ENCODE peak calls at places on chromosomes 11 and 22, in ten cellular contexts. W, D, Y, I, S, Q, P, F, M and A are unnamed samples.

GRCh38 chr22:20159088-20159487 is 8.2 kb upstream of the CCDC188 start:
- DNase-seq in W (no peak), D (peak), Y (no peak), I (no peak), S (no peak), Q (no peak), P (no peak), F (no peak), M (no peak), A (no peak)

GRCh38 chr11:45061641-45062040 is 84.8 kb upstream of the PRDM11 start:
- DNase-seq in W (no peak), D (no peak), Y (no peak), I (no peak), S (no peak), Q (no peak), P (no peak), F (no peak), M (no peak), A (no peak)

GRCh38 chr11:2268911-2269600 is 1.3 kb downstream of the ASCL2 start:
- DNase-seq in W (peak), D (peak), Y (peak), I (peak), S (peak), Q (peak), P (peak), F (peak), M (peak), A (peak)

GRCh38 chr22:36577019-36577418 is 48.1 kb upstream of the EIF3D start:
- DNase-seq in W (no peak), D (no peak), Y (no peak), I (no peak), S (no peak), Q (no peak), P (no peak), F (no peak), M (no peak), A (no peak)

GRCh38 chr11:68763181-68763721 is 11.9 kb upstream of the TESMIN start:
- DNase-seq in W (no peak), D (no peak), Y (no peak), I (no peak), S (no peak), Q (no peak), P (no peak), F (peak), M (no peak), A (no peak)

GRCh38 chr22:37479196-37479595 is 7.0 kb downstream of the MFNG start:
- DNase-seq in W (no peak), D (no peak), Y (no peak), I (no peak), S (no peak), Q (no peak), P (no peak), F (no peak), M (no peak), A (no peak)

GRCh38 chr22:20027966-20028854 is 7.3 kb downstream of the TANGO2 start:
- DNase-seq in W (no peak), D (no peak), Y (no peak), I (no peak), S (no peak), Q (peak), P (no peak), F (no peak), M (no peak), A (no peak)

GRCh38 chr11:6260207-6260726 is 629 bp downstream of the CCKBR start:
- DNase-seq in W (no peak), D (no peak), Y (no peak), I (no peak), S (no peak), Q (no peak), P (no peak), F (no peak), M (no peak), A (no peak)

GRCh38 chr11:117999354-117999993 is 13.3 kb downstream of the IL10RA start:
- DNase-seq in W (no peak), D (no peak), Y (no peak), I (no peak), S (no peak), Q (no peak), P (no peak), F (no peak), M (no peak), A (no peak)

GRCh38 chr11:118000067-118000849 is 14.1 kb downstream of the IL10RA start:
- DNase-seq in W (no peak), D (no peak), Y (no peak), I (no peak), S (no peak), Q (no peak), P (no peak), F (no peak), M (no peak), A (no peak)

GRCh38 chr11:117998201-117998579 is 12.0 kb downstream of the IL10RA start:
- DNase-seq in W (no peak), D (no peak), Y (no peak), I (no peak), S (no peak), Q (no peak), P (no peak), F (no peak), M (no peak), A (no peak)

GRCh38 chr11:117997436-117998200 is 11.4 kb downstream of the IL10RA start:
- DNase-seq in W (no peak), D (no peak), Y (no peak), I (no peak), S (no peak), Q (no peak), P (no peak), F (no peak), M (no peak), A (no peak)

DNA sequence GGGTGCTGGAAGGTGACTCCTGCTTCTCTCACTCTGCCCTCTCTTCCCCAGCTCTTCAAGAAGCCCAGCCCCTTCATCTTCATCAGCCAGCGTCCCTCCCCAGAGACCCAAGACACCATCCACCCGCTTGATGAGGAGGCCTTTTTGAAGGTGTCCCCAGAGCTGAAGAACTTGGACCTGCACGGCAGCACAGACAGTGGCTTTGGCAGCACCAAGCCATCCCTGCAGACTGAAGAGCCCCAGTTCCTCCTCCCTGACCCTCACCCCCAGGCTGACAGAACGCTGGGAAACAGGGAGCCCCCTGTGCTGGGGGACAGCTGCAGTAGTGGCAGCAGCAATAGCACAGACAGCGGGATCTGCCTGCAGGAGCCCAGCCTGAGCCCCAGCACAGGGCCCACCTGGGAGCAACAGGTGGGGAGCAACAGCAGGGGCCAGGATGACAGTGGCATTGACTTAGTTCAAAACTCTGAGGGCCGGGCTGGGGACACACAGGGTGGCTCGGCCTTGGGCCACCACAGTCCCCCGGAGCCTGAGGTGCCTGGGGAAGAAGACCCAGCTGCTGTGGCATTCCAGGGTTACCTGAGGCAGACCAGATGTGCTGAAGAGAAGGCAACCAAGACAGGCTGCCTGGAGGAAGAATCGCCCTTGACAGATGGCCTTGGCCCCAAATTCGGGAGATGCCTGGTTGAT is 12.6 kb downstream of the IL10RA start:
- DNase-seq in W (no peak), D (no peak), Y (no peak), I (no peak), S (no peak), Q (no peak), P (no peak), F (no peak), M (no peak), A (no peak)
- H3K27ac ChIP-seq in W (no peak), D (no peak), Y (no peak), I (no peak), S (no peak), Q (no peak), P (no peak), F (no peak), M (no peak), A (no peak)

GRCh38 chr11:126337472-126338241 is 17.8 kb upstream of the ST3GAL4 start:
- DNase-seq in W (no peak), D (no peak), Y (no peak), I (no peak), S (no peak), Q (peak), P (no peak), F (no peak), M (peak), A (no peak)

GRCh38 chr11:126340960-126341709 is 14.4 kb upstream of the ST3GAL4 start:
- DNase-seq in W (no peak), D (no peak), Y (no peak), I (peak), S (no peak), Q (peak), P (no peak), F (no peak), M (no peak), A (no peak)

GRCh38 chr11:126339866-126340434 is 15.5 kb upstream of the ST3GAL4 start:
- DNase-seq in W (peak), D (no peak), Y (peak), I (peak), S (peak), Q (peak), P (peak), F (no peak), M (peak), A (no peak)

GRCh38 chr11:126338346-126339055 is 17.0 kb upstream of the ST3GAL4 start:
- DNase-seq in W (no peak), D (no peak), Y (no peak), I (no peak), S (no peak), Q (peak), P (no peak), F (no peak), M (peak), A (no peak)

DNA sequence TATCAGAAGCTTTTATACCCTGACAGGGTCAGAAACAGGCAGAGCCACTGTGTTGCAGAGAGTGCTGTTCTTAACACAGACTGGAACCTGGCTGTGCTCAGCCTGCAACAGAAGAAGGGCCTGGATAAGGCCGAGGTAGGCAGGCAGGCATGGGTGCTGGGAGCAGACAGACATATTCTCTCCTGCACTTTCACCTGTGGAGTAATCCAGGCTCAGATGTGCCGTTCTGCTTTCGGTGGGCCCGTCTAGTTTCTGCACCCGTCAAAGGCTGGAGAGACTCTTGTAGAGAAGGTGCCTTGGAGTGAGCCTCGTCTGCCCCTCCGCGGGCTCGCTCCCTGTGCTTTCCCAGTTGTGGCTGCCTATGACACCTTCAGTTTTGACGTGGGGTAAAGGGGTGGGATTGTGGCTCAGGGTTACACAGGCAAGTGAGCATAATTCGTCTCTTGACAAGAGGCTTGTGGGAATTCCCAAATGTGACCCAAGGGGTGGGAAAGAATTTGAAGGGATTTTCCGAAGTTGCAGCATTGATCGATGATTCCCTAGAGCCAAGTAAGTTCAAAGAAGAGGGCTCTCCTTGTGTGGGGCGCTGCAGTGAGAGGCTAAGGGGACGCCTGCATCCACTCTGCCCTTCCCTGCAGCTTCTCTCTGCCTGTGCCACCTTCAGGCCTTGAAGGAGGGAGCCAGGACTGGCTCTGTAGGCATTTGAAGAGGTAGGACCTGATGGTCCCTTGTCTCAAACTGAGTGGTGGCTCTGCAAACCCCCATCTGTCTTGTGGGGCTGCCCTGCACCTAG is 16.2 kb upstream of the ST3GAL4 start:
- DNase-seq in W (no peak), D (no peak), Y (no peak), I (no peak), S (no peak), Q (peak), P (no peak), F (no peak), M (peak), A (no peak)
- H3K27ac ChIP-seq in W (peak), D (no peak), Y (no peak), I (no peak), S (peak), Q (no peak), P (no peak), F (no peak), M (peak), A (no peak)

DNA sequence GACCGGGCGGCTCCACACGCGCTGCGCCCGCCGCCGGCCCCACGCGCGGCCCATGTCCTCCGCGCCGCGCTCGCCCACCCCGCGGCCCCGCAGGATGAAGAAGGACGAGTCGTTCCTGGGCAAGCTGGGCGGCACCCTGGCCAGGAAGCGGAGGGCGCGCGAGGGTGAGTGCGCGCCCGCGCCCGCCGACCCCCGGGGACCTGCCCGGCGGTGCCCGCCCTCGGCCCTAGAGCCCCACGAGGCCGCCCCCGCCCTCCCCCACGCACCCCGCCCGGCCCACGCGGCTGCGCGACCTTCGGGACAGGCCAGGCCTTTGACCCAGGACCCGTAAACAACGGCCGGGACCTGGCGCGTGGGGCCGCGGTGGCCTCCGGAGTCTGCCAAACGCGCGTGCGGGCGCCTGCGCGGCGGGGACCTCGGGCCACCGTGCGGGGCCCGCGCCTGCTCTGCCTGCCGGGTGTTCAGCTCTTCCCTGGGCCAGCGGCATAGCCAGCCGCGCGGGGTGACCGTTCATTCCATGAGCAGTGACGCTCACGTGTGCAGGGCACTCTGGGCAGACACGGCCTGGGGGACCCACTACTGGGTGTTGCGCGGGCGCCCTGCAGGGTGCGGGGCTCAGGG is at the start of gene PARVB:
- DNase-seq in W (no peak), D (no peak), Y (peak), I (peak), S (peak), Q (peak), P (no peak), F (peak), M (peak), A (no peak)
- H3K27ac ChIP-seq in W (peak), D (peak), Y (peak), I (peak), S (peak), Q (no peak), P (peak), F (peak), M (peak), A (peak)

DNA sequence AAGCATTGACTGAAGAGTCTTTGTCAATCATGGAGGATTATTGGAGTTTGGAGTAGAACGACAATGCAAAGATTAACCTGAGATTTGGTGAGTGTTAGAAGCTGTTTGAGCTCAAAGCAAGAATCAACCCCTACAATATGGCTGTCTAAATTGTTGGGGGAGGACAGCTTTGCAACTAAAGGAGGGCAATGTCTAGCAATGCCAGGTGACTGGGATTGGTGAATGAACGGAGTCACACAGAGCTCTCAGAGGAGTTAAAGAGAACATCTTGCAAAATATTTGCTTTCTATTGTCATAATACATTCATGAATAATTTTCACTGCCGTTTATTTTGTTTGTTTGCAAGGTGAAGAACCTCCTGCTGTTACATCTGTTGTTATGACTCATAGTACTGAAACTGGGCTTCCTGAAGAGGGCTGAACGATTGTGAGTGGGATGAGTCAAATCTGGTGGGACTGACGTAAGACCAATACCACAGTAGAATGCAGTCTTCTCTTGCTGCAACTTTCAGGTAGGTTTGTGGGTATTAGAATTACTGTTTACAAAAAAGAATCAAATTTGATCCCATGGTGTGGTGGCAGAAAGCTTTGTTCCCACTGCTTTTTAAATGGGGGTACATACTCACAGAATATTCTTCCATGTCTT is 281.9 kb downstream of the CADM1 start:
- DNase-seq in W (no peak), D (peak), Y (no peak), I (no peak), S (no peak), Q (no peak), P (no peak), F (no peak), M (no peak), A (no peak)
- H3K27ac ChIP-seq in W (no peak), D (no peak), Y (no peak), I (no peak), S (no peak), Q (no peak), P (no peak), F (no peak), M (no peak), A (no peak)

GRCh38 chr11:125431481-125431880 is 64.6 kb downstream of the FEZ1 start:
- DNase-seq in W (no peak), D (no peak), Y (no peak), I (no peak), S (no peak), Q (no peak), P (no peak), F (no peak), M (peak), A (no peak)

GRCh38 chr11:125429174-125429707 is 66.8 kb downstream of the FEZ1 start:
- DNase-seq in W (peak), D (peak), Y (peak), I (peak), S (peak), Q (no peak), P (peak), F (peak), M (peak), A (no peak)

GRCh38 chr11:125428486-125429173 is 67.4 kb downstream of the FEZ1 start:
- DNase-seq in W (no peak), D (peak), Y (no peak), I (no peak), S (no peak), Q (no peak), P (no peak), F (no peak), M (no peak), A (no peak)

GRCh38 chr11:125429807-125430678 is 66.0 kb downstream of the FEZ1 start:
- DNase-seq in W (no peak), D (no peak), Y (no peak), I (no peak), S (no peak), Q (no peak), P (no peak), F (no peak), M (peak), A (no peak)

DNA sequence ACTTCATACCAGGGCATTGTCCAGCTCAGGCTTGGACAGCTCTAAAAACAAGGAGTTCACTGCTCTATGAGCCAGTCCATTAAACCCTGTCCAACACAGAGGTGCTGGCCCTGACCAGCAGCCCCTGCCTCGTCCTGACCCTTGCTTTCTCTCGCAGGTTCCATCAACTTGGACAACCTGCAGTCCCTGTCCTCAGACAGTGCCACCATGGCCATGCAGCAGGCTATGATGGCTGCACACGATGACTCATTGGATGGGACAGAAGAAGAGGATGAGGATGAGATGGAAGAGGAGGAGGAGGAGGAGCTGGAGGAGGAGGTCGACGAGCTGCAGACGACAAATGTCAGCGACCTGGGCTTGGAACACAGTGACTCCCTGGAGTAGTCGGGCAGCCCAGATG is 65.1 kb downstream of the FEZ1 start:
- DNase-seq in W (no peak), D (no peak), Y (no peak), I (no peak), S (no peak), Q (no peak), P (no peak), F (no peak), M (no peak), A (no peak)
- H3K27ac ChIP-seq in W (no peak), D (no peak), Y (no peak), I (no peak), S (no peak), Q (no peak), P (no peak), F (no peak), M (no peak), A (no peak)

GRCh38 chr11:95451682-95452081 is 220.7 kb upstream of the SESN3 start:
- DNase-seq in W (no peak), D (no peak), Y (no peak), I (no peak), S (no peak), Q (no peak), P (no peak), F (no peak), M (no peak), A (no peak)
- H3K27ac ChIP-seq in W (no peak), D (no peak), Y (no peak), I (no peak), S (peak), Q (no peak), P (no peak), F (no peak), M (no peak), A (no peak)

GRCh38 chr11:10978189-10978588 is 120.3 kb upstream of the ZBED5 start:
- DNase-seq in W (no peak), D (no peak), Y (no peak), I (no peak), S (no peak), Q (no peak), P (no peak), F (no peak), M (no peak), A (no peak)

GRCh38 chr11:10979529-10979928 is 121.7 kb upstream of the ZBED5 start:
- DNase-seq in W (no peak), D (no peak), Y (no peak), I (no peak), S (no peak), Q (no peak), P (no peak), F (no peak), M (no peak), A (no peak)

GRCh38 chr11:10973416-10973815 is 115.6 kb upstream of the ZBED5 start:
- DNase-seq in W (no peak), D (no peak), Y (no peak), I (no peak), S (no peak), Q (no peak), P (no peak), F (no peak), M (no peak), A (no peak)

GRCh38 chr11:10969387-10969786 is 111.5 kb upstream of the ZBED5 start:
- DNase-seq in W (no peak), D (no peak), Y (no peak), I (no peak), S (no peak), Q (no peak), P (no peak), F (no peak), M (no peak), A (no peak)

DNA sequence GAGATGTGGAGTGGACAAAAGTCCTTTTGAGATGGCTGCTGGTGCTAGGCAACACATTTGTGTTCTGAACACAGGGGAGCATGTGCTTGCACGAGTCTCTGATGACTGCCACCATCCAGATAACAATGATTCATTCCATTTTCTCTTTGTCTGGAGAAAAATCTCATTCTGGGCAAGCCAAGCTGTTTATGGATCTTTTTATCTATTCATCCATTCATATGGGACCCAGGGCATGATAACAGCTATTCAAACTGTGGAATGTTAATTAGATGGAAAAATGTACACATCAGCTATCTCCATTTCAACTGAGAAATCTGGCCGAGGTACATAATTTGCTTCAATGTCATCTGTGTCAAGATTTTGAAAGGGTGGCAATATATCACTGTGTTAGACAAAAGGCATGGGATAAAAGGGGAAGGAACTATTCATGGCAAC is 117.5 kb upstream of the ZBED5 start:
- DNase-seq in W (no peak), D (no peak), Y (no peak), I (no peak), S (no peak), Q (no peak), P (no peak), F (no peak), M (no peak), A (no peak)
- H3K27ac ChIP-seq in W (no peak), D (no peak), Y (no peak), I (no peak), S (peak), Q (no peak), P (no peak), F (no peak), M (no peak), A (no peak)